ENCODE peak calls at places on chromosome 21, in five cellular contexts. I is head of caudate nucleus, U is kidney epithelial cell, B is NCI-H2081, J is T-cell. V is an unnamed sample.

GRCh38 chr21:45494851-45495680 is 47.2 kb downstream of the SLC19A1 start:
- DNase-seq in I (no peak), U (no peak), B (no peak), J (no peak), V (no peak)

GRCh38 chr21:28375708-28376385 is 616.8 kb downstream of the LTN1 start:
- DNase-seq in I (no peak), U (no peak), B (no peak), J (no peak), V (no peak)

GRCh38 chr21:16568661-16569060 is 838.9 kb downstream of the USP25 start:
- DNase-seq in I (no peak), U (no peak), B (no peak), J (no peak), V (no peak)

GRCh38 chr21:35988396-35989140 is 71.8 kb downstream of the SETD4 start:
- DNase-seq in I (no peak), U (no peak), B (no peak), J (no peak), V (peak; percentile 61)

GRCh38 chr21:39676054-39676771 is 63.5 kb downstream of the B3GALT5 start:
- DNase-seq in I (no peak), U (peak; percentile 91), B (peak; percentile 92), J (no peak), V (no peak)

GRCh38 chr21:38455403-38455802 is 42.9 kb downstream of the ERG start:
- DNase-seq in I (no peak), U (no peak), B (no peak), J (no peak), V (no peak)

GRCh38 chr21:45468971-45469272 is 64.0 kb downstream of the COL18A1 start:
- DNase-seq in I (no peak), U (no peak), B (no peak), J (no peak), V (no peak)

GRCh38 chr21:36754241-36754881 is 55.4 kb downstream of the SIM2 start:
- DNase-seq in I (no peak), U (no peak), B (no peak), J (no peak), V (no peak)

GRCh38 chr21:43734131-43734634 is 15.3 kb downstream of the PDXK start:
- DNase-seq in I (no peak), U (no peak), B (no peak), J (no peak), V (no peak)

GRCh38 chr21:35573472-35574389 is 486.6 kb downstream of the SETD4 start:
- DNase-seq in I (no peak), U (no peak), B (no peak), J (no peak), V (no peak)

GRCh38 chr21:29640233-29640554 is 299.6 kb downstream of the GRIK1 start:
- DNase-seq in I (no peak), U (no peak), B (no peak), J (no peak), V (no peak)

GRCh38 chr21:42862123-42862475 is 17.2 kb downstream of the WDR4 start:
- DNase-seq in I (no peak), U (no peak), B (no peak), J (no peak), V (no peak)

GRCh38 chr21:15444118-15444960 is 285.4 kb upstream of the USP25 start:
- DNase-seq in I (no peak), U (no peak), B (no peak), J (no peak), V (no peak)

GRCh38 chr21:44054710-44055109 is 42.6 kb downstream of the TRAPPC10 start:
- DNase-seq in I (no peak), U (peak; percentile 44), B (no peak), J (no peak), V (no peak)

GRCh38 chr21:32414579-32415358 is 2.3 kb downstream of the EVA1C start:
- DNase-seq in I (peak; percentile 36), U (no peak), B (no peak), J (no peak), V (no peak)

GRCh38 chr21:34836103-34836932 is 167.5 kb downstream of the CLIC6 start:
- DNase-seq in I (no peak), U (peak; percentile 96), B (no peak), J (no peak), V (no peak)

GRCh38 chr21:45415188-45415942 is 10.4 kb downstream of the COL18A1 start:
- DNase-seq in I (no peak), U (no peak), B (no peak), J (no peak), V (no peak)

GRCh38 chr21:27248791-27249190 is 281.9 kb upstream of the ADAMTS5 start:
- DNase-seq in I (no peak), U (no peak), B (no peak), J (no peak), V (no peak)

GRCh38 chr21:32328595-32328994 is 29.9 kb downstream of the MRAP start:
- DNase-seq in I (no peak), U (no peak), B (no peak), J (no peak), V (no peak)

GRCh38 chr21:46461909-46462308 is 3.2 kb downstream of the DIP2A start:
- DNase-seq in I (no peak), U (no peak), B (no peak), J (no peak), V (no peak)

GRCh38 chr21:25586242-25586805 is 21.0 kb downstream of the MRPL39 start:
- DNase-seq in I (no peak), U (no peak), B (no peak), J (no peak), V (no peak)

GRCh38 chr21:34509151-34509550 is 2.9 kb downstream of the KCNE1 start:
- DNase-seq in I (no peak), U (no peak), B (no peak), J (no peak), V (no peak)

GRCh38 chr21:21921410-21922232 is 923.4 kb downstream of the NCAM2 start:
- DNase-seq in I (no peak), U (no peak), B (peak; percentile 24), J (no peak), V (no peak)

GRCh38 chr21:35911412-35912191 is 148.7 kb downstream of the SETD4 start:
- DNase-seq in I (no peak), U (no peak), B (no peak), J (no peak), V (no peak)

GRCh38 chr21:14981246-14981645 is 83.6 kb downstream of the NRIP1 start:
- DNase-seq in I (no peak), U (no peak), B (no peak), J (no peak), V (no peak)

GRCh38 chr21:34528131-34528561 is 16.1 kb upstream of the KCNE1 start:
- DNase-seq in I (no peak), U (no peak), B (no peak), J (no peak), V (no peak)

GRCh38 chr21:41786521-41786987 is 19.7 kb upstream of the RIPK4 start:
- DNase-seq in I (no peak), U (peak; percentile 91), B (no peak), J (no peak), V (no peak)

GRCh38 chr21:26070822-26071425 is 99.6 kb downstream of the APP start:
- DNase-seq in I (no peak), U (no peak), B (no peak), J (peak; percentile 1), V (peak; percentile 75)

GRCh38 chr21:31511258-31511657 is 148.2 kb upstream of the SOD1 start:
- DNase-seq in I (no peak), U (no peak), B (no peak), J (no peak), V (no peak)

GRCh38 chr21:45076245-45076661 is 1.9 kb downstream of the ADARB1 start:
- DNase-seq in I (no peak), U (no peak), B (no peak), J (no peak), V (no peak)

GRCh38 chr21:36709030-36709867 is 10.3 kb downstream of the SIM2 start:
- DNase-seq in I (no peak), U (no peak), B (no peak), J (no peak), V (no peak)

GRCh38 chr21:42079008-42079938 is 8.2 kb downstream of the UMODL1 start:
- DNase-seq in I (no peak), U (no peak), B (no peak), J (no peak), V (no peak)

GRCh38 chr21:31874817-31875216 is 2.0 kb downstream of the HUNK start:
- DNase-seq in I (no peak), U (no peak), B (no peak), J (no peak), V (no peak)

GRCh38 chr21:31554511-31555022 is 104.9 kb upstream of the SOD1 start:
- DNase-seq in I (no peak), U (peak; percentile 19), B (no peak), J (no peak), V (no peak)

GRCh38 chr21:16402752-16403151 is 673.0 kb downstream of the USP25 start:
- DNase-seq in I (no peak), U (no peak), B (no peak), J (no peak), V (no peak)

GRCh38 chr21:45021428-45022347 is 52.7 kb upstream of the ADARB1 start:
- DNase-seq in I (peak; percentile 28), U (no peak), B (no peak), J (no peak), V (no peak)

GRCh38 chr21:34180826-34181359 is 107.5 kb downstream of the MRPS6 start:
- DNase-seq in I (no peak), U (no peak), B (no peak), J (no peak), V (no peak)

V was measured in GF-D8.